ENCODE peak calls at places on chromosome 16, in four cellular contexts. D is progenitor cell of endocrine pancreas, N is GM04504, C is RWPE2. T is an unnamed sample.

GRCh38 chr16:26196310-26196709 is 504.6 kb downstream of the HS3ST4 start:
- DNase-seq in C (no peak), N (no peak), D (no peak), T (no peak)

GRCh38 chr16:66549284-66550131 is at the start of gene TK2:
- DNase-seq in N (peak; percentile 46), C (no peak), D (peak; percentile 46), T (no peak)

GRCh38 chr16:87093804-87094203 is 223.4 kb downstream of the C16orf95 start:
- DNase-seq in D (no peak), C (no peak), N (no peak), T (no peak)

GRCh38 chr16:76197925-76198324 is 79.3 kb upstream of the CNTNAP4 start:
- DNase-seq in D (no peak), N (no peak), C (no peak), T (no peak)

GRCh38 chr16:265711-266110 is 10.0 kb downstream of the RGS11 start:
- DNase-seq in C (peak; percentile 64), N (no peak), D (no peak), T (no peak)

GRCh38 chr16:47778106-47778803 is 317.1 kb downstream of the PHKB start:
- DNase-seq in D (no peak), N (no peak), C (no peak), T (no peak)

GRCh38 chr16:70433456-70434103 is 5.3 kb downstream of the ST3GAL2 start:
- DNase-seq in C (no peak), N (peak; percentile 77), D (no peak), T (no peak)

GRCh38 chr16:21720533-21720932 is 56.8 kb downstream of the OTOA start:
- DNase-seq in N (no peak), D (no peak), C (no peak), T (peak; percentile 71)

GRCh38 chr16:1146409-1146808 is 6.5 kb upstream of the CACNA1H start:
- DNase-seq in C (no peak), N (no peak), D (no peak), T (no peak)

GRCh38 chr16:28532940-28533647 is 5.7 kb downstream of the NUPR1 start:
- DNase-seq in C (no peak), N (no peak), D (no peak), T (no peak)

GRCh38 chr16:69861276-69862030 is 89.7 kb upstream of the CLEC18A start:
- DNase-seq in N (peak; percentile 56), C (no peak), D (no peak), T (no peak)

GRCh38 chr16:89925596-89926079 is 2.5 kb downstream of the TUBB3 start:
- DNase-seq in D (no peak), C (no peak), N (no peak), T (peak; percentile 44)

GRCh38 chr16:22788190-22788530 is 25.8 kb upstream of the HS3ST2 start:
- DNase-seq in N (no peak), C (no peak), D (no peak), T (no peak)

GRCh38 chr16:27461483-27462171 is 59.7 kb downstream of the IL21R start:
- DNase-seq in N (no peak), C (no peak), D (no peak), T (no peak)

GRCh38 chr16:58937661-58938060 is 203.5 kb upstream of the GOT2 start:
- DNase-seq in N (no peak), C (no peak), D (no peak), T (no peak)

GRCh38 chr16:29663020-29663828 is at the start of gene SPN:
- DNase-seq in C (no peak), N (no peak), D (no peak), T (peak; percentile 36)

GRCh38 chr16:26195225-26195624 is 503.5 kb downstream of the HS3ST4 start:
- DNase-seq in D (no peak), N (no peak), C (no peak), T (no peak)

GRCh38 chr16:81415757-81416156 is 28.9 kb upstream of the CMIP start:
- DNase-seq in C (no peak), N (no peak), D (no peak), T (peak; percentile 27)

GRCh38 chr16:2811703-2812471 is 5.2 kb upstream of the PRSS21 start:
- DNase-seq in C (peak; percentile 33), D (no peak), N (no peak), T (no peak)

GRCh38 chr16:86072328-86073102 is 173.6 kb downstream of the IRF8 start:
- DNase-seq in N (peak; percentile 33), D (peak; percentile 70), C (peak; percentile 39), T (peak; percentile 9)

GRCh38 chr16:77888786-77889185 is 100.4 kb downstream of the VAT1L start:
- DNase-seq in C (no peak), D (no peak), N (no peak), T (no peak)

GRCh38 chr16:82612263-82612662 is 14.5 kb upstream of the CDH13 start:
- DNase-seq in C (no peak), D (no peak), N (no peak), T (no peak)

GRCh38 chr16:87854053-87854906 is 15.0 kb downstream of the SLC7A5 start:
- DNase-seq in C (peak; percentile 91), N (no peak), D (no peak), T (peak; percentile 83)

GRCh38 chr16:80837421-80838263 is 33.2 kb upstream of the CDYL2 start:
- DNase-seq in C (no peak), N (no peak), D (no peak), T (no peak)

GRCh38 chr16:88132836-88133506 is 181.7 kb downstream of the BANP start:
- DNase-seq in D (no peak), N (no peak), C (no peak), T (no peak)

GRCh38 chr16:68369168-68369567 is 58.3 kb downstream of the PRMT7 start:
- DNase-seq in C (no peak), D (no peak), N (no peak), T (no peak)

GRCh38 chr16:31184888-31185287 is 4.9 kb downstream of the FUS start:
- DNase-seq in D (no peak), N (no peak), C (peak; percentile 52), T (no peak)

GRCh38 chr16:89491238-89491869 is 993 bp upstream of the ANKRD11 start:
- DNase-seq in C (no peak), N (no peak), D (no peak), T (no peak)

GRCh38 chr16:63749256-63749655 is 1372.6 kb downstream of the CDH11 start:
- DNase-seq in D (no peak), N (no peak), C (no peak), T (no peak)

GRCh38 chr16:81873843-81874752 is 95.0 kb downstream of the PLCG2 start:
- DNase-seq in N (peak; percentile 10), C (no peak), D (peak; percentile 44), T (peak; percentile 32)

GRCh38 chr16:30934827-30935557 is 11.6 kb downstream of the FBXL19 start:
- DNase-seq in C (no peak), D (no peak), N (no peak), T (peak; percentile 40)

GRCh38 chr16:88596477-88596876 is 26.3 kb downstream of the ZC3H18 start:
- DNase-seq in N (no peak), C (no peak), D (no peak), T (no peak)

GRCh38 chr16:56967733-56968132 is 6.0 kb downstream of the CETP start:
- DNase-seq in D (no peak), C (no peak), N (no peak), T (no peak)

GRCh38 chr16:30731411-30731810 is 16.8 kb upstream of the PHKG2 start:
- DNase-seq in N (no peak), D (no peak), C (no peak), T (no peak)

GRCh38 chr16:51149251-51149661 is 1.8 kb downstream of the SALL1 start:
- DNase-seq in C (no peak), D (no peak), N (no peak), T (no peak)